ENCODE peak calls at places on chromosomes 13 and 19, in ten cellular contexts. T, E, Y, W, X, S, F, H, C and A are unnamed samples. For H3K9me3, the result is how much of the 10 kb centered on the place peaks cover.

GRCh38 chr19:34502582-34503545 is 21.3 kb downstream of the WTIP start:
- DNase-seq in T (no peak), E (peak), Y (peak), W (no peak), X (peak), S (no peak), F (peak), H (peak), C (no peak), A (no peak)

GRCh38 chr19:41299755-41300089 is 10.2 kb upstream of the CCDC97 start:
- DNase-seq in T (no peak), E (no peak), Y (peak), W (no peak), X (peak), S (no peak), F (peak), H (peak), C (no peak), A (no peak)

GRCh38 chr13:41411060-41411459 is 46.3 kb upstream of the RGCC start:
- DNase-seq in T (no peak), E (no peak), Y (no peak), W (no peak), X (no peak), S (no peak), F (no peak), H (no peak), C (no peak), A (no peak)

GRCh38 chr19:46608581-46609345 is 7.6 kb downstream of the CALM3 start:
- DNase-seq in T (peak), E (no peak), Y (no peak), W (no peak), X (no peak), S (no peak), F (no peak), H (peak), C (no peak), A (no peak)

GRCh38 chr19:49042177-49042576 is 1.5 kb upstream of the CGB5 start:
- DNase-seq in T (no peak), E (no peak), Y (no peak), W (no peak), X (no peak), S (no peak), F (no peak), H (no peak), C (peak), A (no peak)

GRCh38 chr13:44163108-44163507 is 210.5 kb upstream of the SERP2 start:
- DNase-seq in T (no peak), E (no peak), Y (no peak), W (no peak), X (no peak), S (no peak), F (no peak), H (no peak), C (no peak), A (no peak)

GRCh38 chr13:44273991-44274810 is 99.4 kb upstream of the SERP2 start:
- DNase-seq in T (no peak), E (no peak), Y (no peak), W (no peak), X (peak), S (no peak), F (no peak), H (no peak), C (no peak), A (no peak)

GRCh38 chr19:11420429-11420893 is 1.3 kb upstream of the RGL3 start:
- DNase-seq in T (no peak), E (no peak), Y (no peak), W (peak), X (no peak), S (no peak), F (no peak), H (peak), C (no peak), A (no peak)

GRCh38 chr13:30928971-30929370 is 3.5 kb upstream of the TEX26 start:
- DNase-seq in T (no peak), E (no peak), Y (no peak), W (no peak), X (no peak), S (no peak), F (no peak), H (no peak), C (no peak), A (no peak)

GRCh38 chr13:106187501-106187900 is 348.0 kb downstream of the EFNB2 start:
- DNase-seq in T (no peak), E (no peak), Y (no peak), W (no peak), X (no peak), S (no peak), F (no peak), H (no peak), C (no peak), A (no peak)

GRCh38 chr13:35953537-35954206 is 177.5 kb downstream of the DCLK1 start:
- DNase-seq in T (no peak), E (peak), Y (peak), W (peak), X (peak), S (peak), F (peak), H (peak), C (peak), A (no peak)

GRCh38 chr19:6580313-6580712 is 10.6 kb downstream of the CD70 start:
- DNase-seq in T (no peak), E (no peak), Y (no peak), W (no peak), X (peak), S (no peak), F (peak), H (no peak), C (peak), A (no peak)

GRCh38 chr13:24627090-24627714 is 53.0 kb upstream of the ATP12A start:
- DNase-seq in T (no peak), E (no peak), Y (peak), W (peak), X (no peak), S (peak), F (no peak), H (no peak), C (no peak), A (no peak)

GRCh38 chr13:73065665-73066350 is 7.0 kb downstream of the KLF5 start:
- DNase-seq in T (no peak), E (peak), Y (no peak), W (no peak), X (no peak), S (no peak), F (no peak), H (no peak), C (no peak), A (no peak)

GRCh38 chr19:33734913-33735312 is 61.8 kb upstream of the KCTD15 start:
- DNase-seq in T (no peak), E (peak), Y (no peak), W (no peak), X (no peak), S (no peak), F (no peak), H (no peak), C (peak), A (no peak)

GRCh38 chr19:31543456-31543855 is 194.2 kb upstream of the TSHZ3 start:
- DNase-seq in T (no peak), E (no peak), Y (no peak), W (no peak), X (no peak), S (peak), F (no peak), H (no peak), C (no peak), A (no peak)

GRCh38 chr13:45482571-45483173 is 17.9 kb downstream of the COG3 start:
- DNase-seq in T (no peak), E (no peak), Y (no peak), W (no peak), X (peak), S (no peak), F (no peak), H (no peak), C (peak), A (no peak)

GRCh38 chr19:35164418-35164817 is 9.9 kb downstream of the FXYD5 start:
- DNase-seq in T (no peak), E (no peak), Y (no peak), W (no peak), X (no peak), S (no peak), F (no peak), H (no peak), C (no peak), A (no peak)

GRCh38 chr19:1647664-1648155 is 4.7 kb downstream of the TCF3 start:
- DNase-seq in T (no peak), E (no peak), Y (no peak), W (no peak), X (no peak), S (no peak), F (no peak), H (no peak), C (no peak), A (no peak)

GRCh38 chr19:19103167-19103566 is 35.1 kb downstream of the TMEM161A start:
- DNase-seq in T (no peak), E (no peak), Y (no peak), W (no peak), X (no peak), S (no peak), F (no peak), H (no peak), C (no peak), A (no peak)

GRCh38 chr13:106372199-106373160 is 163.0 kb downstream of the EFNB2 start:
- DNase-seq in T (no peak), E (no peak), Y (no peak), W (no peak), X (peak), S (no peak), F (no peak), H (no peak), C (no peak), A (no peak)

GRCh38 chr19:32812036-32812435 is 57.5 kb downstream of the SLC7A9 start:
- DNase-seq in T (no peak), E (no peak), Y (no peak), W (no peak), X (no peak), S (no peak), F (no peak), H (no peak), C (no peak), A (no peak)

GRCh38 chr13:28313579-28313978 is 175.2 kb downstream of the PAN3 start:
- DNase-seq in T (no peak), E (no peak), Y (no peak), W (peak), X (peak), S (no peak), F (no peak), H (no peak), C (no peak), A (no peak)

GRCh38 chr13:99417151-99417820 is 84.0 kb upstream of the TM9SF2 start:
- DNase-seq in T (no peak), E (no peak), Y (peak), W (peak), X (no peak), S (peak), F (no peak), H (no peak), C (no peak), A (no peak)

GRCh38 chr13:43054803-43055802 is 31.7 kb downstream of the DNAJC15 start:
- DNase-seq in T (no peak), E (no peak), Y (no peak), W (peak), X (peak), S (peak), F (no peak), H (peak), C (peak), A (no peak)

GRCh38 chr19:48490980-48491792 is 20.4 kb downstream of the LMTK3 start:
- DNase-seq in T (peak), E (peak), Y (peak), W (peak), X (no peak), S (peak), F (no peak), H (no peak), C (no peak), A (peak)

GRCh38 chr19:41144403-41144802 is 30.2 kb downstream of the CYP2F1 start:
- DNase-seq in T (peak), E (peak), Y (peak), W (peak), X (peak), S (peak), F (peak), H (peak), C (peak), A (peak)

GRCh38 chr13:32021785-32022184 is 9.8 kb upstream of the FRY start:
- DNase-seq in T (no peak), E (no peak), Y (no peak), W (no peak), X (no peak), S (no peak), F (no peak), H (no peak), C (no peak), A (no peak)

GRCh38 chr13:30744056-30744684 is 8.8 kb downstream of the ALOX5AP start:
- DNase-seq in T (peak), E (peak), Y (peak), W (no peak), X (peak), S (no peak), F (peak), H (no peak), C (no peak), A (peak)

GRCh38 chr13:33285420-33286124 is at the start of gene STARD13:
- DNase-seq in T (no peak), E (peak), Y (peak), W (peak), X (peak), S (peak), F (peak), H (peak), C (peak), A (no peak)

GRCh38 chr13:43472980-43473379 is 313.8 kb downstream of the ENOX1 start:
- DNase-seq in T (no peak), E (no peak), Y (no peak), W (no peak), X (no peak), S (no peak), F (no peak), H (no peak), C (no peak), A (no peak)

GRCh38 chr19:38952395-38953165 is 21.8 kb downstream of the MRPS12 start:
- DNase-seq in T (no peak), E (no peak), Y (peak), W (peak), X (peak), S (peak), F (no peak), H (no peak), C (no peak), A (no peak)

GRCh38 chr19:34484328-34484727 is 2.8 kb downstream of the WTIP start:
- DNase-seq in T (no peak), E (no peak), Y (no peak), W (no peak), X (no peak), S (no peak), F (no peak), H (no peak), C (no peak), A (no peak)

GRCh38 chr19:39252458-39252857 is 3.8 kb upstream of the IFNL4 start:
- DNase-seq in T (no peak), E (no peak), Y (no peak), W (no peak), X (no peak), S (no peak), F (no peak), H (no peak), C (no peak), A (no peak)

DNA sequence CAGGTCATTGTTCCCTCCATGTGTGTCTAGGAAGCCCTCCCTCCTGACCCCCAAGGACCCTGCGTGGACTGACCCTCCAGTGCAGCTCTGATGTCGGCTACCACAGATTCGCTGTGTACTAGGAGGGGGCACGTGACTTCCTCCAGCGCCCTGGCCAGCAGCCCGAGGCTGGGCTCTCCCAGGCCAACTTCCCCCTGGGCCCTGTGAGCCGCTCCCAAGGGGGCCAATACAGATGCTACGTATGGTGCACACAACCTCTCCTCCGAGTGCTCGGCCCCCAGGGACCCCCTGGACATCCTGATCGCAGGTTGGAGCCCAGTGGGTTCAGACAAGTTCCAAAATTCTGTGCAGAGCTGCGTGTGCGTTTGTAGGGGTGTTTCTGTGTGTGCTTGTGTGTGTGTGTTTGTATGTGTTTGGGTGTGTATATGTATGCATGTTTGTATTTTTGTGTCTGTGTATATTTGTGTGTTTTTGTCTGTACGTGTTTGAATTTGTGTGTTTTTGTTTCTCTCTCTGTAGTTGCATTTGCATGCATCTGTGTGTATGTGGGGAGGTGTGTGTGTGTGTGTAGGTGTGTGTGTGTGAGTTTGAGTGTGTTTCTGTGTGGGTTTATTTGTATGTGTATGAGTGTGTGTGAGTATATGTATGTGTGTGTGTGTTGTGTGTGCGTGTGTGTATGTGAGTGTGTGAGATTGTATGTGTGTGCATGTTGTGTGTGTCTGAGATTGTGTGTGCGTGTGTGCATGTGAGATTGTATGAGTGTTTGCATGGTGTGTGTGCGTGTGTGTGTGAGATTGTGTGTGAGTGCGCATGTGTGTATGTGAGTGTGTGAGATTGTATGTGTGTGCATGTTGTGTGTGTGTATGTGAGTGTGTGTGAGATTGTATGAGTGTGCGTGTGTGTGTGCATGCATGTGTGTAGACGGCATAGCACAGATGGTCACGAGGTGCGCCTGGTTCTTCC is 21.4 kb upstream of the LILRA2 start:
- DNase-seq in T (no peak), E (no peak), Y (no peak), W (no peak), X (no peak), S (no peak), F (peak), H (peak), C (no peak), A (no peak)
- H3K9me3 ChIP-seq in T (under half), E (under half), Y (under half), W (under half), X (under half), S (half or more), F (under half), H (under half), C (under half), A (under half)

DNA sequence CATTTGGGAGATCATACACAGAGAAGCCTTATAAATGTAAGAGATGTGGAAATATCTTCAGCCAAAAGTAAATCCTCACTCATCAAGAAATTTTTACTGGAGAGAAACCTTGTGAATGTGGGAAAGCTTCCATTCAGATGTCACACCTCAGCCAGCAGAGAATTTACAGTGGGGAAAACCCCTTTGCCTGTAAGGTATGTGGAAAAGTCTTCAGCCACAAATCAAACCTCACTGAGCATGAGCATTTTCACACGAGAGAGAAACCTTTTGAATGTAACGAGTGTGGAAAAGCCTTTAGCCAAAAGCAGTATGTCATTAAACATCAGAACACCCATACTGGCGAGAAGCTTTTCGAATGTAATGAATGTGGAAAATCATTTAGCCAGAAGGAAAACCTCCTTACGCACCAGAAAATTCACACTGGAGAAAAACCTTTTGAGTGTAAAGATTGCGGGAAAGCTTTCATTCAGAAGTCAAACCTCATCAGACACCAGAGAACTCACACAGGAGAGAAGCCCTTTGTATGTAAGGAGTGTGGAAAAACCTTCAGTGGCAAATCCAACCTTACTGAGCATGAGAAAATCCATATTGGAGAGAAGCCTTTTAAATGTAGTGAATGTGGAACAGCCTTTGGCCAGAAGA is 21.5 kb downstream of the ZNF146 start:
- DNase-seq in T (no peak), E (no peak), Y (no peak), W (no peak), X (no peak), S (no peak), F (no peak), H (no peak), C (no peak), A (no peak)
- H3K9me3 ChIP-seq in T (half or more), E (under half), Y (half or more), W (under half), X (under half), S (under half), F (half or more), H (under half), C (under half), A (half or more)

GRCh38 chr19:50477751-50478515 is 1.3 kb upstream of the GARIN5A start:
- DNase-seq in T (no peak), E (no peak), Y (no peak), W (no peak), X (no peak), S (no peak), F (no peak), H (no peak), C (no peak), A (no peak)
- H3K9me3 ChIP-seq in T (under half), E (under half), Y (under half), W (under half), X (under half), S (under half), F (under half), H (under half), C (under half), A (under half)

DNA sequence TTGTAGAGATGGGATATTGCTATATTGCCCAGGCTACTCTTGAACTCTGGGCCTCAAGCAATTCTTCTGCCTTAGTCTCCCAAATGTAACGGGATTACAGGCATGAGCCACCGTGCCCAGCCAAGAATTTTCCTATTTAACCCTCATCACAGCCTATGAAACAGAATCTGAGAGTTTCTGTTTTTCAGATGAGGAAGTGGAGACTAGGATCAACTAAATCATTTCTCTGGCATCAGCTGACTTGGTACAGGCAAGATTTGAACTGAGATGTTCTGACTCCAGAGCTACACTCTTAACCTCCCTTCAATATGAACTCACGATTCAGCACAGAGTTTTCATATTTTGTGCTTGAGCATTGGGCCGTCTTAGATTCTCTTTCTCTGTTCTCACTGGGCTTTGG is 8.1 kb downstream of the ZNF460 start:
- DNase-seq in T (no peak), E (no peak), Y (no peak), W (no peak), X (no peak), S (no peak), F (no peak), H (no peak), C (no peak), A (no peak)
- H3K9me3 ChIP-seq in T (half or more), E (under half), Y (under half), W (under half), X (under half), S (under half), F (under half), H (under half), C (half or more), A (under half)